ENCODE peak calls at places on chromosomes 12 and 14, in six cellular contexts. Y is CD8-positive, alpha-beta T cell; W is naive thymus-derived CD4-positive, alpha-beta T cell; H is neuronal stem cell; D is uterus; A is aorta. O is an unnamed sample.

GRCh38 chr12:95997911-95998510 is 1.9 kb upstream of the HAL start:
- DNase-seq in Y (no peak), W (no peak), H (no peak), D (no peak), A (no peak), O (no peak)

GRCh38 chr14:24398943-24399801 is at the start of gene NYNRIN:
- DNase-seq in Y (peak; percentile 32), W (no peak), H (peak; percentile 62), D (peak; percentile 67), A (peak; percentile 84), O (peak; percentile 14)

GRCh38 chr12:100529951-100530350 is 43.5 kb upstream of the GAS2L3 start:
- DNase-seq in Y (no peak), W (no peak), H (no peak), D (no peak), A (no peak), O (no peak)

GRCh38 chr14:24159777-24160498 is 1.1 kb upstream of the IRF9 start:
- DNase-seq in Y (no peak), W (no peak), H (no peak), D (no peak), A (no peak), O (no peak)

GRCh38 chr12:92503029-92503931 is 199.5 kb upstream of the PLEKHG7 start:
- DNase-seq in Y (no peak), W (no peak), H (no peak), D (peak; percentile 38), A (no peak), O (no peak)

GRCh38 chr12:19288603-19289244 is 150.6 kb upstream of the AEBP2 start:
- DNase-seq in Y (no peak), W (no peak), H (peak; percentile 6), D (no peak), A (no peak), O (no peak)

GRCh38 chr12:29164477-29165163 is 15.5 kb downstream of the FAR2 start:
- DNase-seq in Y (no peak), W (no peak), H (no peak), D (no peak), A (no peak), O (no peak)

GRCh38 chr14:20820063-20820904 is 17.6 kb upstream of the RNASE1 start:
- DNase-seq in Y (no peak), W (no peak), H (peak; percentile 50), D (no peak), A (no peak), O (no peak)

GRCh38 chr12:94262228-94263010 is 114.0 kb downstream of the PLXNC1 start:
- DNase-seq in Y (peak; percentile 83), W (peak; percentile 50), H (no peak), D (peak; percentile 91), A (peak; percentile 92), O (peak; percentile 87)

GRCh38 chr12:91127296-91127695 is 16.0 kb upstream of the LUM start:
- DNase-seq in Y (no peak), W (no peak), H (no peak), D (no peak), A (no peak), O (no peak)

GRCh38 chr12:52971701-52972329 is 22.9 kb downstream of the KRT18 start:
- DNase-seq in Y (no peak), W (no peak), H (no peak), D (no peak), A (no peak), O (no peak)

GRCh38 chr12:132835076-132835870 is 6.6 kb upstream of the GOLGA3 start:
- DNase-seq in Y (peak; percentile 39), W (no peak), H (no peak), D (no peak), A (no peak), O (no peak)

GRCh38 chr12:92032965-92033364 is 112.7 kb downstream of the BTG1 start:
- DNase-seq in Y (no peak), W (no peak), H (no peak), D (no peak), A (no peak), O (no peak)

GRCh38 chr12:25388216-25388615 is 137.5 kb upstream of the KRAS start:
- DNase-seq in Y (no peak), W (no peak), H (no peak), D (no peak), A (no peak), O (peak; percentile 65)

GRCh38 chr14:68535404-68536024 is 257.4 kb downstream of the ZFP36L1 start:
- DNase-seq in Y (no peak), W (no peak), H (no peak), D (no peak), A (no peak), O (no peak)

GRCh38 chr14:97634786-97635185 is 837.6 kb downstream of the VRK1 start:
- DNase-seq in Y (peak; percentile 68), W (no peak), H (no peak), D (no peak), A (no peak), O (no peak)

GRCh38 chr12:19035552-19035951 is 94.0 kb upstream of the PLEKHA5 start:
- DNase-seq in Y (no peak), W (no peak), H (no peak), D (no peak), A (no peak), O (no peak)

GRCh38 chr12:227923-228845 is 14.2 kb upstream of the SLC6A12 start:
- DNase-seq in Y (no peak), W (no peak), H (no peak), D (no peak), A (no peak), O (no peak)

GRCh38 chr12:127810026-127810425 is 456.9 kb upstream of the TMEM132C start:
- DNase-seq in Y (no peak), W (no peak), H (no peak), D (no peak), A (no peak), O (no peak)

GRCh38 chr14:87869619-87870583 is 123.1 kb downstream of the GALC start:
- DNase-seq in Y (no peak), W (no peak), H (no peak), D (no peak), A (no peak), O (no peak)

GRCh38 chr12:50110762-50111416 is 1.1 kb upstream of the COX14 start:
- DNase-seq in Y (no peak), W (no peak), H (no peak), D (peak; percentile 40), A (peak; percentile 86), O (no peak)

GRCh38 chr12:53495903-53496751 is 3.1 kb downstream of the MAP3K12 start:
- DNase-seq in Y (no peak), W (no peak), H (peak; percentile 49), D (peak; percentile 75), A (peak; percentile 69), O (no peak)

GRCh38 chr12:85874064-85874463 is at the start of gene NTS:
- DNase-seq in Y (no peak), W (no peak), H (peak; percentile 31), D (no peak), A (no peak), O (no peak)

GRCh38 chr12:52243774-52244614 is 11.0 kb downstream of the KRT7 start:
- DNase-seq in Y (peak; percentile 55), W (peak; percentile 25), H (no peak), D (peak; percentile 67), A (peak; percentile 95), O (peak; percentile 4)

GRCh38 chr12:26281320-26281719 is 85.9 kb downstream of the SSPN start:
- DNase-seq in Y (no peak), W (no peak), H (no peak), D (no peak), A (no peak), O (no peak)

GRCh38 chr12:92431146-92431545 is 271.6 kb upstream of the PLEKHG7 start:
- DNase-seq in Y (peak; percentile 29), W (no peak), H (no peak), D (no peak), A (no peak), O (peak; percentile 48)

GRCh38 chr14:80464531-80465149 is 253.3 kb upstream of the DIO2 start:
- DNase-seq in Y (no peak), W (no peak), H (no peak), D (no peak), A (no peak), O (no peak)

GRCh38 chr12:83893101-83893500 is 1019.5 kb downstream of the SLC6A15 start:
- DNase-seq in Y (no peak), W (no peak), H (no peak), D (no peak), A (no peak), O (no peak)

DNA sequence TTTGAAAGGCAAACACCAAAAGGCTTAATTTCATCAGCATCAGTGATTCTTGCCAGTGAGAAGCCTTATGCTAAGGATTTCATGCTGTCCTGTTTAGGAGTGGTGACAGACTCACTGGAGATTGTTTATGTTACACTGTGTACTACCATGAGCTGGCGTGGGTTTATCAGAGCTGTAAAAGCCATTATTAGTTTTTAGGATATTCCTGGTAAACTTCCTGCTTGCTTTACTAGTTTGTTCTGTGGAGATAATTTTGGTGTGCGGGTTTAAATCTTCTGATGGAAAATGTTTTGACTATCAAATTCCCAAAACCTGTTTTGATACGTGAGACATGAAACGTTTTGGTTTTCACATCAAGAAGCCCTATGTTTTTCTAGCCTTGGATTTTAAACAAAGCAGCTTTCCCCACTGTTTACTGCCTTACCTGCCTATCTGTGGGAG is 15.2 kb downstream of the PPFIBP1 start:
- DNase-seq in Y (no peak), W (no peak), H (no peak), D (no peak), A (no peak), O (no peak)
- H3K4me1 ChIP-seq in Y (peaks cover 13% of the 10 kb centered on the region), W (peaks cover 8% of the 10 kb centered on the region), H (peaks cover 3% of the 10 kb centered on the region), D (no peaks in the 10 kb centered on the region), A (peaks cover 13% of the 10 kb centered on the region), O (peaks cover 12% of the 10 kb centered on the region)

GRCh38 chr12:122412851-122413433 is 9.5 kb downstream of the CLIP1 start:
- DNase-seq in Y (no peak), W (no peak), H (no peak), D (no peak), A (no peak), O (no peak)
- H3K4me3 ChIP-seq in Y (no peak overlapping the region), W (no peak overlapping the region), H (no peak overlapping the region), D (no peak overlapping the region), A (no peak overlapping the region), O (no peak overlapping the region)

GRCh38 chr14:73780896-73781295 is 66.7 kb upstream of the PNMA1 start:
- DNase-seq in Y (no peak), W (no peak), H (no peak), D (no peak), A (no peak), O (no peak)
- H3K4me1 ChIP-seq in Y (peaks cover 60% of the 10 kb centered on the region), W (peaks cover 37% of the 10 kb centered on the region), H (peaks cover 34% of the 10 kb centered on the region), D (peaks cover 26% of the 10 kb centered on the region), A (peaks cover 4% of the 10 kb centered on the region), O (peaks cover 50% of the 10 kb centered on the region)

GRCh38 chr12:76874491-76875190 is 4.2 kb downstream of the CSRP2 start:
- DNase-seq in Y (no peak), W (no peak), H (no peak), D (no peak), A (no peak), O (no peak)

GRCh38 chr12:76878045-76878898 is 547 bp downstream of the CSRP2 start:
- DNase-seq in Y (no peak), W (no peak), H (peak; percentile 58), D (peak; percentile 20), A (peak; percentile 77), O (no peak)

GRCh38 chr12:76878899-76879709 is at the start of gene CSRP2:
- DNase-seq in Y (peak; percentile 31), W (peak; percentile 28), H (peak; percentile 96), D (peak; percentile 95), A (peak; percentile 97), O (peak; percentile 61)

GRCh38 chr12:76874027-76874426 is 4.8 kb downstream of the CSRP2 start:
- DNase-seq in Y (no peak), W (no peak), H (no peak), D (no peak), A (no peak), O (no peak)

GRCh38 chr12:76876696-76877229 is 2.1 kb downstream of the CSRP2 start:
- DNase-seq in Y (no peak), W (no peak), H (no peak), D (no peak), A (no peak), O (no peak)
- H3K4me3 ChIP-seq in Y (no peak overlapping the region), W (no peak overlapping the region), H (peak overlapping the region; percentile 86), D (no peak overlapping the region), A (no peak overlapping the region), O (no peak overlapping the region)

O was measured in CD8-positive, alpha-beta memory T cell.